ENCODE peak calls at places on chromosomes 2 and 18, in seven cellular contexts. W is heart right ventricle; A is GM23338; X is naive thymus-derived CD4-positive, alpha-beta T cell; U is PC-9; J is HepG2; F is Panc1. P is an unnamed sample. For H3K36me3, the result is how much of the 10 kb centered on the place peaks cover.

GRCh38 chr18:7479756-7480155 is 87.4 kb upstream of the PTPRM start:
- DNase-seq in A (no peak), W (no peak), U (no peak), J (no peak), F (no peak), X (no peak), P (no peak)

GRCh38 chr2:79393806-79394484 is 118.9 kb upstream of the CTNNA2 start:
- DNase-seq in W (peak), J (peak), X (no peak), F (no peak), U (no peak), A (peak), P (peak)

GRCh38 chr2:170942615-170943014 is 13.6 kb downstream of the GORASP2 start:
- DNase-seq in W (no peak), J (no peak), F (no peak), X (no peak), U (no peak), A (no peak), P (no peak)

GRCh38 chr18:57980573-57981348 is 63.3 kb upstream of the NEDD4L start:
- DNase-seq in W (no peak), A (peak), U (no peak), J (no peak), F (no peak), X (no peak), P (no peak)

GRCh38 chr2:98913916-98914712 is 21.9 kb downstream of the CRACDL start:
- DNase-seq in U (no peak), W (no peak), A (no peak), F (no peak), J (no peak), X (no peak), P (peak)

GRCh38 chr2:11692966-11693521 is 23.0 kb upstream of the NTSR2 start:
- DNase-seq in W (no peak), U (peak), A (peak), J (peak), X (peak), F (no peak), P (peak)

GRCh38 chr18:8982416-8983183 is 119.9 kb upstream of the NDUFV2 start:
- DNase-seq in A (peak), J (peak), W (no peak), X (no peak), U (peak), F (peak), P (peak)

GRCh38 chr18:32096936-32097335 is 5.3 kb downstream of the RNF138 start:
- DNase-seq in U (no peak), W (no peak), X (no peak), A (no peak), F (no peak), J (no peak), P (no peak)

GRCh38 chr2:233387667-233388528 is 33.6 kb downstream of the DGKD start:
- DNase-seq in U (no peak), J (peak), F (no peak), X (no peak), W (peak), A (no peak), P (no peak)

GRCh38 chr18:8516391-8517250 is 92.6 kb upstream of the RAB12 start:
- DNase-seq in F (no peak), W (no peak), X (no peak), J (no peak), U (no peak), A (no peak), P (no peak)

GRCh38 chr2:70663411-70663810 is 104.6 kb downstream of the ADD2 start:
- DNase-seq in J (no peak), X (no peak), U (no peak), F (no peak), W (no peak), A (no peak), P (peak)

GRCh38 chr18:6017160-6017559 is 121.8 kb upstream of the TMEM200C start:
- DNase-seq in U (no peak), J (no peak), W (no peak), A (no peak), X (no peak), F (no peak), P (no peak)

GRCh38 chr18:6024740-6025139 is 129.4 kb upstream of the TMEM200C start:
- DNase-seq in X (no peak), A (no peak), W (no peak), F (no peak), U (no peak), J (no peak), P (no peak)

GRCh38 chr18:6022089-6022444 is 126.7 kb upstream of the TMEM200C start:
- DNase-seq in U (no peak), W (no peak), A (no peak), F (no peak), X (no peak), J (no peak), P (no peak)

GRCh38 chr18:6021341-6022088 is 126.2 kb upstream of the TMEM200C start:
- DNase-seq in F (no peak), W (no peak), A (no peak), X (no peak), J (no peak), U (no peak), P (no peak)

DNA sequence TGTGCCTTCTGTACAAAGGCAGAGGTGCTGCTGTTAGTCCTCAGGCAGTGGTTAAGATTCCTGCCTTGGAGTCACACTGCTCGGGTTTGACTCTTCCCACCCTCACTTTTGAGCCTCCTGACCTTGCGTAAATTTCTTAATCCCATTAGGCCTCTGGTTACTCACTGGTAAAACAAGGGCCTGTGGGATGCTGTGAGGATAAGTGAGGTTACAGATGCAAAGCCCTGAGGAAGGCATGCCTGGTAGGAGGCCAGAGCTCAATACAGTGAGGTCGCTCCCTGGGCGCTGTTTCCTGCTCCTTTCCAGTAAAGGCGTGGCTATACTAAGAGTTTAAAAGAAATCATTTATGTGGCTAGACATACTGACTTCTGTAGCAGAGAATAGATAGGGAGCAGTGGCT is 127.5 kb upstream of the TMEM200C start:
- DNase-seq in W (no peak), X (no peak), U (no peak), J (no peak), A (peak), F (no peak), P (peak)
- H3K36me3 ChIP-seq in W (under half), X (under half), U (under half), J (under half), A (under half), F (under half), P (under half)

DNA sequence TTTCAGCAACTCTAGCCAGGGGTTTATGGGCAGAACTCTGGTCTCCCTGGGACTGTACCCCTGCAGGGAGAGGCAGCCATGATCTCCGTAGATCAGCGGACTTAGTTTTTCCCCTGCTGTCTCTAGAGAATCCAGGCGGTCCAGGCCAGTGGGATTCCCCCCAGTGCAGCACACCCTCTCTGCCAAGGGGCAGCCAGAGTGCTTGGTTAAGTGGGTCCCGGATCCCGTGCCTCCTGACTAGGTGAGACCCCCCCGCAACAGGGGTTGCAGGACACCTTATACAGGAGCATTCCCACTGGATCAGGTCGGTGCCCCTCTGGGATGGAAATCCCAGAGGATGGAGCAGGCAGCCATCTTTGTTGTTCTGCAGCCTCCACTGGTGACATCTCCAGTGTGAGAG is 33.0 kb downstream of the WDPCP start:
- DNase-seq in X (no peak), J (no peak), U (no peak), F (no peak), A (no peak), W (no peak), P (no peak)
- H3K27ac ChIP-seq in X (no peak), J (no peak), U (no peak), F (no peak), A (no peak), W (no peak), P (no peak)

GRCh38 chr2:234957533-234958135 is 5.8 kb downstream of the SH3BP4 start:
- DNase-seq in X (no peak), A (no peak), U (no peak), F (no peak), W (no peak), J (no peak), P (peak)

GRCh38 chr2:234954551-234954992 is 2.8 kb downstream of the SH3BP4 start:
- DNase-seq in A (peak), U (no peak), W (no peak), J (no peak), F (no peak), X (no peak), P (peak)

GRCh38 chr2:234953116-234954031 is 1.6 kb downstream of the SH3BP4 start:
- DNase-seq in J (no peak), F (no peak), U (peak), X (no peak), A (peak), W (no peak), P (peak)

GRCh38 chr2:234955971-234956509 is 4.2 kb downstream of the SH3BP4 start:
- DNase-seq in X (no peak), W (no peak), F (no peak), A (peak), J (no peak), U (no peak), P (peak)

GRCh38 chr2:234955091-234955511 is 3.3 kb downstream of the SH3BP4 start:
- DNase-seq in U (no peak), J (no peak), F (no peak), X (no peak), A (peak), W (no peak), P (peak)
- H3K4me3 ChIP-seq in U (peak), J (peak), F (peak), X (no peak), A (peak), W (no peak), P (peak)

GRCh38 chr2:3446381-3446780 is 66.9 kb downstream of the TRAPPC12 start:
- DNase-seq in U (no peak), J (no peak), A (no peak), W (no peak), X (no peak), F (no peak), P (peak)
- H3K36me3 ChIP-seq in U (under half), J (under half), A (under half), W (under half), X (under half), F (under half), P (under half)

DNA sequence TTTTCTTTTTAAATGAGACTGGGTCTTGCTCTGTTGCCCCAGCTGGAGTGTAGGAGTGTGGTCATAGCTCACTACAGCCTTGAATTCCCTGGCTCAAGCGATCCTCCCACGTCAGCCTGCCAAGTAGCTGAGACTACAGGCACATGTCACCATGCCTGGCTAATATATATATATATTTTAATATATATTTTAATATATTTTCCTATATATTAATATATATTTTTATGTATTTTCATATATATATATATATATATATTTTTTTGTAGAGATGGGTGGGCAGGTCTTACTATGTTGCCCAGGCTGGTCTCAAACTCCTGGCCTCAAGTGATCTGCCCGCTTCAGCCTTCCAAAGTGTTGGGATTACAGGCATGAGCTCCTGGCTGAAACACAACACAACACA is 144.5 kb upstream of the GATA6 start:
- DNase-seq in F (no peak), W (no peak), U (no peak), X (no peak), A (no peak), J (no peak), P (no peak)
- H3K27ac ChIP-seq in F (no peak), W (no peak), U (no peak), X (no peak), A (no peak), J (no peak), P (no peak)

GRCh38 chr18:5238371-5238758 is 41.3 kb upstream of the AKAIN1 start:
- DNase-seq in J (peak), A (peak), W (peak), U (no peak), X (no peak), F (no peak), P (peak)

GRCh38 chr18:5237723-5238370 is 40.8 kb upstream of the AKAIN1 start:
- DNase-seq in X (peak), F (peak), A (peak), W (peak), U (peak), J (peak), P (peak)

GRCh38 chr18:5237083-5237722 is 40.1 kb upstream of the AKAIN1 start:
- DNase-seq in A (no peak), W (no peak), F (peak), J (peak), X (no peak), U (no peak), P (no peak)

GRCh38 chr18:5239447-5239846 is 42.4 kb upstream of the AKAIN1 start:
- DNase-seq in U (no peak), X (no peak), F (no peak), A (no peak), J (no peak), W (no peak), P (no peak)
- H3K4me3 ChIP-seq in U (peak), X (peak), F (peak), A (peak), J (peak), W (peak), P (peak)

DNA sequence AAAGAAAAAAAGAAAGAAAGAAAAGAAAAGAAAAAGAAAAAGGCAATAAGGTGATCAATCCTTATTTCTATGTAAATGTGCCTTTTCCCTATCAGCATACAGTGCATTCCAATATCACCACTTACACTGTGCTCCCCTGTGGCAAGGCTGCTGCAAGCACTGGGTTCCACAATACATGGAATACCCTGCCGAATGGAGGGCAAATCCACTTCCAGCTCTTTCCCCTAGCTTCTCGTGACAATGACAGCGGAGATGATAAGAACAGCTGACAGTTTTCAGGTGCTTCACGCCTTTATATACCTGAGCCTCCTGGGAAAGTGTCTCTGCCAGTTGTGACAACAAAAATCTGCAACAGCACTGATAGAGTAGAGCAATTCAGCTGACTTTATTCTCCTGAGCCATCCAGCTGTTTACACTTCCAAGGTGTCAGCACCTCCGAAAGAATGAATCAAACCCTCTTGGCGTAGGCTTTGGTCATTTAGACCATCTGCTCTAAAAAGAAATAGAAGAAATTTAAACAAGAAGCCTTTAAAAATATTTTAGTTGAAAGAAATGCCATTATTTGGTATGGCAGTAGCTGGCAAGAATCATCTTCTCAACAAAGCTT is 135.2 kb upstream of the RNF152 start:
- DNase-seq in J (no peak), W (no peak), A (peak), U (no peak), F (no peak), X (no peak), P (peak)
- H3K36me3 ChIP-seq in J (under half), W (under half), A (under half), U (under half), F (under half), X (under half), P (under half)

DNA sequence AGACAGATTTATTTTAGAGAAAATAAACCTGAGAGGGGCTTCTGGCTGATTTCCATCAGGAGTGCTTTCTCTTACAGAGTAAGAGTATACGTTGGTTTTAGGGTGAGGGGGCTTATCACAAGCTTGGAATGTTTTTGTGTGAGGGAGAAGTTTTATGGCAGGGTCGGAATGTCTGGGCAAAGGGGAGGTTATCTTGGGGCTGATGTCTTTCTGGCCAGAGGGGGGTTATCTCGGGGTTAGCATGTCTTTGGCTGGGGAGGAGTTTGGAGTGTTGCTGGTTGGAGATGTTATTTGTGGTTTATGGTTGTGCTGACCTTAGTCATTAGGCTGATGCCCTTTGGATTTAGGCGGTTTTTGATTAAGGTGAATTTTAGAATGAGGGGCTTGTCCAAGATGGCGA is 22.1 kb downstream of the PTRHD1 start:
- DNase-seq in A (no peak), U (no peak), F (no peak), W (no peak), X (no peak), J (no peak), P (no peak)
- H3K27ac ChIP-seq in A (no peak), U (no peak), F (no peak), W (no peak), X (no peak), J (no peak), P (no peak)

GRCh38 chr18:13423352-13423751 is 204.8 kb downstream of the LDLRAD4 start:
- DNase-seq in U (no peak), A (no peak), X (no peak), W (no peak), J (no peak), F (no peak), P (no peak)

GRCh38 chr18:13424377-13424776 is 205.8 kb downstream of the LDLRAD4 start:
- DNase-seq in F (no peak), X (no peak), A (no peak), W (no peak), U (no peak), J (no peak), P (no peak)

GRCh38 chr18:13418013-13418710 is 199.6 kb downstream of the LDLRAD4 start:
- DNase-seq in J (peak), F (no peak), X (no peak), A (no peak), U (no peak), W (no peak), P (no peak)

GRCh38 chr18:13422541-13423147 is 204.1 kb downstream of the LDLRAD4 start:
- DNase-seq in W (no peak), A (no peak), U (no peak), J (no peak), F (no peak), X (no peak), P (no peak)

GRCh38 chr18:13420969-13421686 is 202.6 kb downstream of the LDLRAD4 start:
- DNase-seq in A (no peak), F (no peak), W (no peak), J (no peak), X (no peak), U (no peak), P (no peak)
- H3K4me3 ChIP-seq in A (no peak), F (no peak), W (no peak), J (no peak), X (no peak), U (no peak), P (no peak)